ENCODE peak calls at places on chromosomes 3 and 15, in four cellular contexts. K is upper lobe of left lung, E is prostate gland, T is ovary. B is an unnamed sample.

GRCh38 chr3:72924055-72924454 is 36.2 kb downstream of the GXYLT2 start:
- DNase-seq in E (no peak), K (no peak), T (no peak), B (no peak)

GRCh38 chr3:7392206-7392605 is 531.3 kb downstream of the GRM7 start:
- DNase-seq in T (no peak), K (no peak), E (no peak), B (no peak)

GRCh38 chr3:60294181-60294580 is 957.1 kb downstream of the FHIT start:
- DNase-seq in E (no peak), T (no peak), K (no peak), B (no peak)

GRCh38 chr15:67914537-67915373 is 74.9 kb upstream of the RNU6-1 start:
- DNase-seq in K (no peak), E (peak), T (peak), B (no peak)

GRCh38 chr15:66563126-66563525 is 2.7 kb downstream of the LCTL start:
- DNase-seq in K (no peak), T (no peak), E (no peak), B (peak)

GRCh38 chr15:67415186-67415585 is 105.7 kb upstream of the C15orf61 start:
- DNase-seq in T (no peak), E (no peak), K (no peak), B (no peak)

GRCh38 chr15:62503451-62503850 is 338.4 kb upstream of the C2CD4B start:
- DNase-seq in E (no peak), T (peak), K (no peak), B (no peak)

GRCh38 chr3:38119802-38120689 is 16.9 kb downstream of the ACAA1 start:
- DNase-seq in T (no peak), K (no peak), E (no peak), B (peak)

GRCh38 chr3:99172736-99173657 is 271.5 kb upstream of the DCBLD2 start:
- DNase-seq in T (no peak), K (no peak), E (peak), B (no peak)

GRCh38 chr3:72336821-72337479 is 511.3 kb downstream of the SHQ1 start:
- DNase-seq in K (peak), T (peak), E (peak), B (peak)

GRCh38 chr15:33871911-33872760 is 96.2 kb upstream of the CHRM5 start:
- DNase-seq in T (no peak), K (no peak), E (no peak), B (no peak)

GRCh38 chr3:177816667-177817208 is 619.5 kb upstream of the TBL1XR1 start:
- DNase-seq in K (no peak), T (no peak), E (peak), B (no peak)

GRCh38 chr15:97692317-97693015 is 268.0 kb upstream of the ARRDC4 start:
- DNase-seq in T (no peak), E (no peak), K (peak), B (no peak)

GRCh38 chr15:95734422-95735316 is 595.8 kb upstream of the NR2F2 start:
- DNase-seq in E (no peak), K (no peak), T (no peak), B (no peak)

GRCh38 chr3:13058346-13059120 is 14.7 kb downstream of the IQSEC1 start:
- DNase-seq in E (no peak), T (no peak), K (no peak), B (no peak)

GRCh38 chr3:147383617-147384016 is 22.7 kb downstream of the ZIC4 start:
- DNase-seq in E (no peak), T (no peak), K (no peak), B (no peak)

GRCh38 chr3:9600597-9600996 is 47.0 kb upstream of the LHFPL4 start:
- DNase-seq in E (no peak), T (peak), K (peak), B (no peak)

GRCh38 chr15:95459288-95459687 is 871.2 kb upstream of the NR2F2 start:
- DNase-seq in T (no peak), E (no peak), K (no peak), B (no peak)

GRCh38 chr15:74891469-74891868 is 1.6 kb downstream of the MPI start:
- DNase-seq in T (no peak), K (no peak), E (no peak), B (no peak)

GRCh38 chr15:101827257-101827656 is 15.3 kb downstream of the OR4F15 start:
- DNase-seq in E (no peak), T (no peak), K (no peak), B (no peak)

GRCh38 chr3:187025656-187026320 is 95.5 kb downstream of the ST6GAL1 start:
- DNase-seq in K (no peak), E (no peak), T (no peak), B (no peak)

GRCh38 chr15:48178612-48178931 is 477 bp upstream of the MYEF2 start:
- DNase-seq in T (no peak), E (no peak), K (no peak), B (no peak)
- H3K4me3 ChIP-seq in T (peak), E (peak), K (peak), B (peak)

GRCh38 chr15:28894631-28895030 is 8.9 kb downstream of the APBA2 start:
- DNase-seq in E (no peak), T (no peak), K (no peak), B (no peak)

GRCh38 chr15:28895146-28895545 is 9.4 kb downstream of the APBA2 start:
- DNase-seq in K (no peak), T (no peak), E (no peak), B (peak)

GRCh38 chr15:28896944-28897343 is 11.2 kb downstream of the APBA2 start:
- DNase-seq in T (no peak), E (no peak), K (no peak), B (peak)

GRCh38 chr15:28897861-28898608 is 12.3 kb downstream of the APBA2 start:
- DNase-seq in T (no peak), E (no peak), K (no peak), B (peak)

GRCh38 chr15:28895566-28895965 is 9.8 kb downstream of the APBA2 start:
- DNase-seq in E (no peak), T (no peak), K (no peak), B (no peak)
- TF ChIP-seq POLR2A in E (no peak), T (no peak), K (no peak), B (no peak)

GRCh38 chr3:139416275-139416674 is 26.8 kb upstream of the COPB2 start:
- DNase-seq in T (no peak), K (no peak), E (no peak), B (no peak)

GRCh38 chr3:139418144-139418543 is 28.7 kb upstream of the COPB2 start:
- DNase-seq in E (no peak), T (no peak), K (no peak), B (no peak)

GRCh38 chr3:139421459-139421858 is 32.0 kb upstream of the COPB2 start:
- DNase-seq in K (no peak), T (no peak), E (no peak), B (no peak)

GRCh38 chr3:139423232-139423631 is 33.8 kb upstream of the COPB2 start:
- DNase-seq in T (no peak), E (no peak), K (no peak), B (no peak)

GRCh38 chr3:139421034-139421433 is 31.6 kb upstream of the COPB2 start:
- DNase-seq in E (no peak), K (no peak), T (no peak), B (no peak)
- H3K4me3 ChIP-seq in E (no peak), K (no peak), T (no peak), B (no peak)

GRCh38 chr3:170865209-170866094 is 4.5 kb downstream of the RPL22L1 start:
- DNase-seq in E (no peak), T (no peak), K (no peak), B (no peak)

GRCh38 chr3:170862618-170863374 is 7.2 kb downstream of the RPL22L1 start:
- DNase-seq in T (no peak), K (no peak), E (no peak), B (no peak)

GRCh38 chr3:170866499-170866898 is 3.5 kb downstream of the RPL22L1 start:
- DNase-seq in E (no peak), K (no peak), T (no peak), B (no peak)

GRCh38 chr3:170864525-170865208 is 5.3 kb downstream of the RPL22L1 start:
- DNase-seq in E (no peak), T (no peak), K (no peak), B (no peak)

GRCh38 chr3:170863768-170864167 is 6.2 kb downstream of the RPL22L1 start:
- DNase-seq in T (no peak), E (no peak), K (no peak), B (no peak)
- TF ChIP-seq POLR2A in T (no peak), E (no peak), K (no peak), B (no peak)

GRCh38 chr3:189727191-189727590 is 96.0 kb downstream of the TP63 start:
- DNase-seq in E (no peak), T (no peak), K (no peak), B (no peak)
- H3K4me3 ChIP-seq in E (no peak), T (no peak), K (no peak), B (no peak)

GRCh38 chr3:149678365-149678948 is 20.6 kb upstream of the WWTR1 start:
- DNase-seq in T (no peak), E (no peak), K (no peak), B (no peak)
- TF ChIP-seq POLR2A in T (no peak), E (no peak), K (no peak), B (no peak)

GRCh38 chr15:55279100-55279745 is 10.4 kb downstream of the RAB27A start:
- DNase-seq in T (no peak), E (no peak), K (no peak), B (no peak)
- H3K4me3 ChIP-seq in T (no peak), E (no peak), K (no peak), B (no peak)

GRCh38 chr15:41939986-41940385 is 32.4 kb downstream of the EHD4 start:
- DNase-seq in K (no peak), E (no peak), T (no peak), B (no peak)

GRCh38 chr15:41942886-41943285 is 29.5 kb downstream of the EHD4 start:
- DNase-seq in T (no peak), K (no peak), E (no peak), B (no peak)

GRCh38 chr15:41937568-41937923 is 34.8 kb downstream of the EHD4 start:
- DNase-seq in K (no peak), T (no peak), E (no peak), B (no peak)

GRCh38 chr15:41941644-41942415 is 30.5 kb downstream of the EHD4 start:
- DNase-seq in T (no peak), K (no peak), E (no peak), B (no peak)

DNA sequence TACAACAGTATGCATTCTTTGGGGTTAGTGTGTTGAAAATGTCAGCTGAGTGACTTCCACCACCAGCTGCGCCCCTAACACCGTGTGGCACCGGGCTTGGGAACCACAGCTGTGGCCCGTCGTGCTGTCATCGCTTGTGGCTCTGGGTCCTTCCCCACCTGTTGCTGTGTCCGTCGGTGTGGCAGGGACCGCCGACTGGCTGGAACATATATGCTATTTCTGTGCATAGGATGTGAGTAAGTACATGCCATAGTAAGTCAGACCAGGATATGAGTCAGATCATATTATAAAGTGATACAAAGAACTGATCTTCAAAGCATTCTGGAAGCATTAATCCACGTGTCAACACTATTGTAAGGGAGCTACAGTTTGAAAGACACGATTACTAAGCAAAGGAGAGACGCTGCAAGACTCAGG is 31.9 kb downstream of the EHD4 start:
- DNase-seq in T (no peak), K (no peak), E (no peak), B (no peak)
- TF ChIP-seq POLR2A in T (no peak), K (no peak), E (no peak), B (no peak)

B was measured in spleen.